ENCODE peak calls at places on chromosomes 1 and 21, in six cellular contexts. G is esophagus squamous epithelium, B is ovary, D is mesendoderm, W is pancreas, C is GM23248. M is an unnamed sample.

GRCh38 chr1:87370519-87370918 is 41.8 kb downstream of the LMO4 start:
- DNase-seq in B (no peak), G (no peak), W (no peak), C (no peak), D (peak; percentile 18), M (no peak)

GRCh38 chr1:40389871-40390560 is 16.5 kb downstream of the SMAP2 start:
- DNase-seq in G (no peak), B (no peak), C (peak; percentile 90), W (peak; percentile 34), D (no peak), M (no peak)

GRCh38 chr1:178031856-178032320 is 62.0 kb upstream of the RASAL2 start:
- DNase-seq in B (peak; percentile 90), W (peak; percentile 90), C (peak; percentile 96), G (peak; percentile 3), D (peak; percentile 85), M (peak; percentile 92)

GRCh38 chr1:228312091-228312764 is 94.4 kb downstream of the TRIM11 start:
- DNase-seq in C (no peak), D (no peak), G (no peak), B (no peak), W (peak; percentile 4), M (peak; percentile 32)

GRCh38 chr1:208036177-208036808 is 125.4 kb upstream of the CD34 start:
- DNase-seq in G (no peak), W (no peak), B (no peak), D (peak; percentile 75), C (no peak), M (peak; percentile 75)

GRCh38 chr1:7529917-7530316 is 241.2 kb upstream of the VAMP3 start:
- DNase-seq in C (no peak), B (no peak), W (no peak), G (no peak), D (no peak), M (no peak)

GRCh38 chr1:200869753-200870391 is 2.9 kb upstream of the GPR25 start:
- DNase-seq in C (no peak), W (no peak), B (no peak), G (no peak), D (no peak), M (no peak)

GRCh38 chr1:201051399-201051798 is 27.9 kb upstream of the KIF21B start:
- DNase-seq in G (no peak), C (peak; percentile 31), W (no peak), B (no peak), D (no peak), M (no peak)

GRCh38 chr1:109924316-109924715 is 13.7 kb downstream of the CSF1 start:
- DNase-seq in C (no peak), G (no peak), D (no peak), W (no peak), B (no peak), M (no peak)

GRCh38 chr1:202551683-202552082 is 158.6 kb downstream of the SYT2 start:
- DNase-seq in C (no peak), B (no peak), G (no peak), D (peak; percentile 66), W (no peak), M (no peak)

GRCh38 chr1:245969274-245969673 is 537.8 kb downstream of the SMYD3 start:
- DNase-seq in G (no peak), B (no peak), D (peak; percentile 10), W (no peak), C (peak; percentile 95), M (no peak)

GRCh38 chr1:67749844-67750689 is 65.1 kb downstream of the GADD45A start:
- DNase-seq in G (no peak), B (no peak), D (peak; percentile 83), C (peak; percentile 91), W (no peak), M (peak; percentile 74)

GRCh38 chr21:46622226-46622625 is 13.2 kb upstream of the PRMT2 start:
- DNase-seq in W (peak; percentile 33), C (no peak), B (peak; percentile 52), D (peak; percentile 62), G (no peak), M (no peak)

GRCh38 chr1:167756760-167757405 is 35.1 kb downstream of the MPZL1 start:
- DNase-seq in D (no peak), G (no peak), W (no peak), B (no peak), C (no peak), M (no peak)

GRCh38 chr1:14136152-14136763 is 436.3 kb downstream of the PRDM2 start:
- DNase-seq in B (no peak), G (no peak), C (no peak), W (no peak), D (no peak), M (peak; percentile 87)

GRCh38 chr1:168553680-168554553 is 10.1 kb upstream of the XCL2 start:
- DNase-seq in C (no peak), W (no peak), D (no peak), G (no peak), B (no peak), M (no peak)

GRCh38 chr1:216855810-216856209 is 132.6 kb upstream of the ESRRG start:
- DNase-seq in D (peak; percentile 33), G (no peak), C (no peak), W (no peak), B (no peak), M (no peak)

GRCh38 chr1:18279713-18280074 is 172.1 kb downstream of the IGSF21 start:
- DNase-seq in D (no peak), B (no peak), C (no peak), G (no peak), W (no peak), M (no peak)

GRCh38 chr1:24898909-24899439 is 31.1 kb downstream of the RUNX3 start:
- DNase-seq in W (no peak), G (no peak), B (no peak), C (no peak), D (no peak), M (no peak)

GRCh38 chr1:67612690-67613322 is 72.2 kb upstream of the GADD45A start:
- DNase-seq in C (no peak), G (no peak), D (no peak), W (no peak), B (peak; percentile 54), M (peak; percentile 10)

GRCh38 chr1:73839922-73840321 is 358.1 kb downstream of the LRRIQ3 start:
- DNase-seq in B (no peak), G (no peak), C (peak; percentile 3), D (peak; percentile 13), W (no peak), M (peak; percentile 68)

GRCh38 chr21:45328198-45329087 is 40.7 kb upstream of the POFUT2 start:
- DNase-seq in B (peak; percentile 53), C (no peak), W (no peak), G (no peak), D (no peak), M (peak; percentile 65)

GRCh38 chr21:40299441-40299840 is 432.2 kb downstream of the PCP4 start:
- DNase-seq in B (no peak), W (no peak), C (no peak), G (no peak), D (no peak), M (no peak)
- H3K27ac ChIP-seq in B (no peak overlapping the region), W (no peak overlapping the region), C (no peak overlapping the region), G (no peak overlapping the region), D (no peak overlapping the region), M (no peak overlapping the region)

GRCh38 chr1:226870323-226871046 is at the start of gene PSEN2:
- DNase-seq in C (peak; percentile 82), B (peak; percentile 74), D (peak; percentile 42), W (peak; percentile 90), G (no peak), M (peak; percentile 87)
- H3K27ac ChIP-seq in C (no peak within 1 kb of the TSS), B (peak within 1 kb of the TSS; percentile 43), D (no peak within 1 kb of the TSS), W (peak within 1 kb of the TSS; percentile 86), G (peak within 1 kb of the TSS; percentile 73), M (no peak within 1 kb of the TSS)

DNA sequence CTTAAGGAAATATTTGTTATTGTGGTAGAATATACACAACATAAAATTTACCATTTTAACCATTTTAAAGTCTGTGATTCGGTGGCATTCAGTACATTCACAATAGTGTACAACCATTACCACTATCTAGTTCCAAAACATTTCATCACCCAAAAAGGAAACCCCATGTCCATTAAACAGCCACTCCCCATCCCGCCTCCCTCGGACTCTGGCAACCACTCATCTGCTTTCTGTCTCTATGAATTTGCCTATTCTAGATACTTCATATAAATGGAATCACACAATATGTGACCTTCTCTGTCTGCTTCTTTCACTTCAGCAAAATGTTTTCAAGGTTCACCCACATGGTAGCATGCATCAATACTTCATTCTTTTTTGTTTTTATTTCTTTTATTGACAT is 51.3 kb downstream of the PTP4A2 start:
- DNase-seq in C (peak; percentile 32), B (no peak), W (no peak), G (no peak), D (no peak), M (no peak)
- H3K27ac ChIP-seq in C (no peak overlapping the region), B (no peak overlapping the region), W (no peak overlapping the region), G (no peak overlapping the region), D (no peak overlapping the region), M (no peak overlapping the region)

GRCh38 chr1:198258491-198258890 is 101.7 kb downstream of the NEK7 start:
- DNase-seq in C (peak; percentile 91), G (no peak), D (no peak), W (no peak), B (no peak), M (no peak)
- H3K27ac ChIP-seq in C (peak overlapping the region; percentile 85), G (no peak overlapping the region), D (no peak overlapping the region), W (no peak overlapping the region), B (no peak overlapping the region), M (no peak overlapping the region)

M was measured in endodermal cell.